ENCODE peak calls at places on chromosomes 3 and 15, in four cellular contexts. Y, L, J and Z are unnamed samples.

GRCh38 chr3:128226794-128227399 is 73.6 kb downstream of the EEFSEC start:
- DNase-seq in Y (peak), L (no peak), J (no peak), Z (peak)

GRCh38 chr3:183411216-183411922 is 17.1 kb downstream of the MCF2L2 start:
- DNase-seq in Y (no peak), L (no peak), J (no peak), Z (no peak)

GRCh38 chr15:34233614-34234013 is 8.8 kb downstream of the EMC4 start:
- DNase-seq in Y (no peak), L (no peak), J (no peak), Z (no peak)

GRCh38 chr3:114834175-114834940 is 312.7 kb downstream of the ZBTB20 start:
- DNase-seq in Y (no peak), L (no peak), J (no peak), Z (no peak)

GRCh38 chr3:79012946-79013362 is 754.8 kb downstream of the ROBO1 start:
- DNase-seq in Y (no peak), L (no peak), J (no peak), Z (no peak)

GRCh38 chr15:99433026-99433756 is 132.6 kb upstream of the MEF2A start:
- DNase-seq in Y (no peak), L (no peak), J (no peak), Z (no peak)

GRCh38 chr3:98343647-98344507 is 9.8 kb upstream of the OR5K4 start:
- DNase-seq in Y (peak), L (peak), J (no peak), Z (peak)

GRCh38 chr3:174820885-174821284 is 38.2 kb upstream of the NAALADL2 start:
- DNase-seq in Y (no peak), L (no peak), J (no peak), Z (no peak)

GRCh38 chr3:141602706-141603105 is 115.9 kb downstream of the RASA2 start:
- DNase-seq in Y (no peak), L (no peak), J (no peak), Z (no peak)